ENCODE peak calls at places on chromosome 11, in ten cellular contexts. One of them, this sample, is unnamed.

GRCh38 chr11:65565624-65566453 is 4.4 kb upstream of the ZNRD2 start:
- DNase-seq in NCI-H1105: no peak
- DNase-seq in stimulated activated CD4-positive, alpha-beta T cell treated with anti-CD3 and anti-CD28 coated beads, Interleukin-15, amount 100 ng/mL, for 24 hours: peak
- DNase-seq in NCI-H1092: no peak
- DNase-seq in tibial nerve: no peak
- DNase-seq in fibroblast of the aortic adventitia: peak
- DNase-seq in SK-N-DZ: no peak
- DNase-seq in kidney epithelial cell: no peak
- DNase-seq in activated gamma-delta T cell treated with Interleukin-2 at 50 U/mL for 16 hours: peak
- DNase-seq in RWPE2: no peak
- DNase-seq in this sample: no peak

GRCh38 chr11:130246270-130246669 is 68.4 kb downstream of the ZBTB44 start:
- DNase-seq in NCI-H1105: no peak
- DNase-seq in stimulated activated CD4-positive, alpha-beta T cell treated with anti-CD3 and anti-CD28 coated beads, Interleukin-15, amount 100 ng/mL, for 24 hours: no peak
- DNase-seq in NCI-H1092: no peak
- DNase-seq in tibial nerve: no peak
- DNase-seq in fibroblast of the aortic adventitia: no peak
- DNase-seq in SK-N-DZ: no peak
- DNase-seq in kidney epithelial cell: no peak
- DNase-seq in activated gamma-delta T cell treated with Interleukin-2 at 50 U/mL for 16 hours: no peak
- DNase-seq in RWPE2: no peak
- DNase-seq in this sample: no peak

GRCh38 chr11:101458161-101458560 is 125.6 kb downstream of the TRPC6 start:
- DNase-seq in NCI-H1105: no peak
- DNase-seq in stimulated activated CD4-positive, alpha-beta T cell treated with anti-CD3 and anti-CD28 coated beads, Interleukin-15, amount 100 ng/mL, for 24 hours: no peak
- DNase-seq in NCI-H1092: no peak
- DNase-seq in tibial nerve: no peak
- DNase-seq in fibroblast of the aortic adventitia: no peak
- DNase-seq in SK-N-DZ: no peak
- DNase-seq in kidney epithelial cell: no peak
- DNase-seq in activated gamma-delta T cell treated with Interleukin-2 at 50 U/mL for 16 hours: no peak
- DNase-seq in RWPE2: no peak
- DNase-seq in this sample: no peak

GRCh38 chr11:29018631-29019030 is 910.4 kb downstream of the METTL15 start:
- DNase-seq in NCI-H1105: no peak
- DNase-seq in stimulated activated CD4-positive, alpha-beta T cell treated with anti-CD3 and anti-CD28 coated beads, Interleukin-15, amount 100 ng/mL, for 24 hours: no peak
- DNase-seq in NCI-H1092: no peak
- DNase-seq in tibial nerve: no peak
- DNase-seq in fibroblast of the aortic adventitia: peak
- DNase-seq in SK-N-DZ: no peak
- DNase-seq in kidney epithelial cell: peak
- DNase-seq in activated gamma-delta T cell treated with Interleukin-2 at 50 U/mL for 16 hours: no peak
- DNase-seq in RWPE2: no peak
- DNase-seq in this sample: no peak

GRCh38 chr11:44608654-44609027 is 43.2 kb downstream of the CD82 start:
- DNase-seq in NCI-H1105: no peak
- DNase-seq in stimulated activated CD4-positive, alpha-beta T cell treated with anti-CD3 and anti-CD28 coated beads, Interleukin-15, amount 100 ng/mL, for 24 hours: no peak
- DNase-seq in NCI-H1092: peak
- DNase-seq in tibial nerve: no peak
- DNase-seq in fibroblast of the aortic adventitia: no peak
- DNase-seq in SK-N-DZ: no peak
- DNase-seq in kidney epithelial cell: no peak
- DNase-seq in activated gamma-delta T cell treated with Interleukin-2 at 50 U/mL for 16 hours: no peak
- DNase-seq in RWPE2: no peak
- DNase-seq in this sample: no peak

GRCh38 chr11:16609769-16610168 is 128.7 kb upstream of the C11orf58 start:
- DNase-seq in NCI-H1105: no peak
- DNase-seq in stimulated activated CD4-positive, alpha-beta T cell treated with anti-CD3 and anti-CD28 coated beads, Interleukin-15, amount 100 ng/mL, for 24 hours: no peak
- DNase-seq in NCI-H1092: no peak
- DNase-seq in tibial nerve: no peak
- DNase-seq in fibroblast of the aortic adventitia: no peak
- DNase-seq in SK-N-DZ: no peak
- DNase-seq in kidney epithelial cell: no peak
- DNase-seq in activated gamma-delta T cell treated with Interleukin-2 at 50 U/mL for 16 hours: no peak
- DNase-seq in RWPE2: no peak
- DNase-seq in this sample: no peak

GRCh38 chr11:120482149-120482548 is 29.4 kb upstream of the GRIK4 start:
- DNase-seq in NCI-H1105: no peak
- DNase-seq in stimulated activated CD4-positive, alpha-beta T cell treated with anti-CD3 and anti-CD28 coated beads, Interleukin-15, amount 100 ng/mL, for 24 hours: no peak
- DNase-seq in NCI-H1092: no peak
- DNase-seq in tibial nerve: no peak
- DNase-seq in fibroblast of the aortic adventitia: no peak
- DNase-seq in SK-N-DZ: no peak
- DNase-seq in kidney epithelial cell: no peak
- DNase-seq in activated gamma-delta T cell treated with Interleukin-2 at 50 U/mL for 16 hours: no peak
- DNase-seq in RWPE2: no peak
- DNase-seq in this sample: no peak

GRCh38 chr11:33712436-33712835 is 11.8 kb upstream of the C11orf91 start:
- DNase-seq in NCI-H1105: no peak
- DNase-seq in stimulated activated CD4-positive, alpha-beta T cell treated with anti-CD3 and anti-CD28 coated beads, Interleukin-15, amount 100 ng/mL, for 24 hours: no peak
- DNase-seq in NCI-H1092: no peak
- DNase-seq in tibial nerve: no peak
- DNase-seq in fibroblast of the aortic adventitia: no peak
- DNase-seq in SK-N-DZ: no peak
- DNase-seq in kidney epithelial cell: no peak
- DNase-seq in activated gamma-delta T cell treated with Interleukin-2 at 50 U/mL for 16 hours: no peak
- DNase-seq in RWPE2: no peak
- DNase-seq in this sample: no peak

GRCh38 chr11:22244986-22245592 is 52.2 kb downstream of the ANO5 start:
- DNase-seq in NCI-H1105: peak
- DNase-seq in stimulated activated CD4-positive, alpha-beta T cell treated with anti-CD3 and anti-CD28 coated beads, Interleukin-15, amount 100 ng/mL, for 24 hours: peak
- DNase-seq in NCI-H1092: peak
- DNase-seq in tibial nerve: no peak
- DNase-seq in fibroblast of the aortic adventitia: peak
- DNase-seq in SK-N-DZ: peak
- DNase-seq in kidney epithelial cell: peak
- DNase-seq in activated gamma-delta T cell treated with Interleukin-2 at 50 U/mL for 16 hours: no peak
- DNase-seq in RWPE2: no peak
- DNase-seq in this sample: peak